ENCODE peak calls at places on chromosome 9, in four cellular contexts. Z, U, B and R are unnamed samples.

GRCh38 chr9:136228107-136228875 is 17.3 kb downstream of the QSOX2 start:
- DNase-seq in B (peak; percentile 56), U (peak; percentile 82), Z (no peak), R (peak; percentile 74)

GRCh38 chr9:34589656-34590375 is at the start of gene CNTFR:
- DNase-seq in U (no peak), B (no peak), Z (peak; percentile 75), R (peak; percentile 43)

GRCh38 chr9:128104171-128104618 is 23.3 kb downstream of the PTGES2 start:
- DNase-seq in U (no peak), B (no peak), Z (no peak), R (no peak)

GRCh38 chr9:115034801-115035200 is 83.2 kb downstream of the TNC start:
- DNase-seq in B (no peak), U (peak; percentile 78), Z (no peak), R (peak; percentile 66)

GRCh38 chr9:127818574-127818973 is 15.9 kb downstream of the FPGS start:
- DNase-seq in Z (no peak), U (no peak), B (no peak), R (no peak)

GRCh38 chr9:83039303-83039702 is 23.6 kb downstream of the RASEF start:
- DNase-seq in U (no peak), Z (no peak), B (no peak), R (no peak)

GRCh38 chr9:28445211-28445610 is 871.9 kb upstream of the C9orf72 start:
- DNase-seq in Z (no peak), B (no peak), U (no peak), R (no peak)

GRCh38 chr9:109473329-109473728 is 24.8 kb downstream of the PTPN3 start:
- DNase-seq in U (no peak), B (no peak), Z (no peak), R (no peak)

GRCh38 chr9:136901516-136902258 is 15.4 kb downstream of the TRAF2 start:
- DNase-seq in U (peak; percentile 8), Z (no peak), B (peak; percentile 42), R (peak; percentile 75)

GRCh38 chr9:129398101-129398795 is 220.2 kb upstream of the IER5L start:
- DNase-seq in B (no peak), U (no peak), Z (no peak), R (no peak)

GRCh38 chr9:109156705-109157104 is 10.3 kb downstream of the FRRS1L start:
- DNase-seq in B (no peak), Z (no peak), U (no peak), R (no peak)

GRCh38 chr9:84670106-84670800 is 724 bp downstream of the NTRK2 start:
- DNase-seq in Z (peak; percentile 58), B (no peak), U (no peak), R (peak; percentile 16)

GRCh38 chr9:95100071-95100627 is 217.4 kb downstream of the FANCC start:
- DNase-seq in U (no peak), Z (no peak), B (no peak), R (peak; percentile 65)